ENCODE peak calls at places on chromosomes 16 and 17, in four cellular contexts. L is HCT116, V is K562, A is HepG2. D is an unnamed sample.
A peak's percentile ranks its signal among the peaks of the same experiment; 100 is the strongest.

GRCh38 chr16:28974007-28974436 is 556 bp upstream of the SPNS1 start:
- DNase-seq in L (peak; percentile 23), A (peak; percentile 70), V (peak; percentile 54), D (peak; percentile 78)

GRCh38 chr17:74147436-74147835 is 56.0 kb upstream of the RPL38 start:
- DNase-seq in A (no peak), V (no peak), L (no peak), D (peak; percentile 90)

GRCh38 chr17:81065500-81065899 is 30.5 kb downstream of the BAIAP2 start:
- DNase-seq in A (no peak), V (no peak), L (no peak), D (no peak)

GRCh38 chr16:65384441-65384840 is 262.6 kb upstream of the CDH11 start:
- DNase-seq in A (no peak), L (no peak), V (no peak), D (no peak)

GRCh38 chr17:19388791-19389190 is 1.8 kb upstream of the MFAP4 start:
- DNase-seq in L (no peak), A (no peak), V (no peak), D (no peak)

GRCh38 chr17:40306395-40306794 is 2.6 kb upstream of the RARA start:
- DNase-seq in L (no peak), V (no peak), A (no peak), D (peak; percentile 9)

GRCh38 chr16:84596801-84597517 is 20.9 kb downstream of the COTL1 start:
- DNase-seq in V (no peak), L (no peak), A (no peak), D (no peak)

GRCh38 chr17:27609606-27610303 is 21.2 kb upstream of the LGALS9 start:
- DNase-seq in V (no peak), A (peak; percentile 45), L (no peak), D (peak; percentile 61)

GRCh38 chr16:27378871-27379580 is 22.9 kb upstream of the IL21R start:
- DNase-seq in A (no peak), L (no peak), V (no peak), D (no peak)

GRCh38 chr17:76365256-76365903 is 11.7 kb upstream of the PRPSAP1 start:
- DNase-seq in V (peak; percentile 5), L (peak; percentile 57), A (no peak), D (no peak)

GRCh38 chr16:77409311-77409710 is 25.5 kb downstream of the ADAMTS18 start:
- DNase-seq in V (no peak), A (no peak), L (no peak), D (peak; percentile 24)

GRCh38 chr17:19579867-19580565 is 46.4 kb downstream of the SLC47A1 start:
- DNase-seq in V (no peak), L (no peak), A (no peak), D (peak; percentile 78)

GRCh38 chr17:42389135-42389417 is 834 bp upstream of the STAT3 start:
- DNase-seq in A (no peak), L (no peak), V (no peak), D (no peak)

GRCh38 chr17:76345377-76345945 is 8.3 kb downstream of the PRPSAP1 start:
- DNase-seq in L (no peak), V (no peak), A (peak; percentile 75), D (no peak)

GRCh38 chr17:54270499-54270898 is 447.8 kb downstream of the KIF2B start:
- DNase-seq in L (no peak), V (no peak), A (no peak), D (no peak)

GRCh38 chr16:84928679-84929420 is 82.5 kb downstream of the ZDHHC7 start:
- DNase-seq in L (no peak), V (no peak), A (no peak), D (no peak)

GRCh38 chr16:63816304-63816703 is 1305.6 kb downstream of the CDH11 start:
- DNase-seq in V (no peak), L (no peak), A (no peak), D (no peak)

GRCh38 chr17:6660765-6661463 is 9.4 kb downstream of the C17orf100 start:
- DNase-seq in V (no peak), L (no peak), A (no peak), D (no peak)

GRCh38 chr17:79038545-79039135 is 14.7 kb downstream of the C1QTNF1 start:
- DNase-seq in V (no peak), A (no peak), L (no peak), D (no peak)

GRCh38 chr17:77308768-77309726 is 168.3 kb downstream of the SEC14L1 start:
- DNase-seq in V (no peak), A (no peak), L (no peak), D (peak; percentile 87)

GRCh38 chr17:42155614-42156045 is 841 bp upstream of the RAB5C start:
- DNase-seq in V (no peak), L (no peak), A (no peak), D (no peak)

GRCh38 chr16:56286819-56287218 is 95.5 kb downstream of the GNAO1 start:
- DNase-seq in V (no peak), A (no peak), L (no peak), D (no peak)

GRCh38 chr17:10435096-10435495 is 13.3 kb upstream of the MYH8 start:
- DNase-seq in V (no peak), L (no peak), A (no peak), D (no peak)

DNA sequence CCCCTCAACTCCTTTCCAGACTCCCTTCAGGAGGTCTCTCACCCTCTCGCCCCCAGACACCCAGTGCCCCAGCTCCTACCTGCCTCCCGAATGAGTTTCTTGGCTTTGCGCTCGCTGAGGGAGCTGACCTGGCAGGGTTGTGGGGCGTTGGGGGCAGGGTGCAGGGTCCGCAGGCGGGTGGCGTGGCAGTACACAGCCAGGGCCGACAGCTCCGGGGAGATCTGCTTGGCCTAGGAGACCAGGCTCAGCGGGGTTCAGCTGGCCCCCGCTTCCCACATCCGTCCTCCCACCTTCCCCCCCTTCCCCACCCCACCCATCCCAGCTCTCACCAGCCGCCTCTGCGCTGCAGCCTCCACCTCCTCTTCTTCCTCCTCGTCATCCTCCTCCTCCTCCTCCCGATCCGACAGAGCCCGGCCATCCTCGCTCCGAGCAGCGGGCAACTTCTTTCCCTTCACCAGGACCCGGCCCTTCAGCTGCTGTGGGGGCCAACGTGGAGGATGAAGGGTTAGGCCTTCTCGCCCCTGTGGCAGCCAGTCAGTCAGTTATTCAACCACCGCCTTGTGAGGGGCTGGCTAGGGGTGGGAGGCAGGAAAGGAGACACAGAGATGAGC is 17.2 kb downstream of the PLCD3 start:
- DNase-seq in L (no peak), A (no peak), V (no peak), D (no peak)
- TF ChIP-seq ELF1 in L (no peak), A (no peak), V (no peak), D (no peak)

GRCh38 chr16:31876955-31877828 is 3.6 kb downstream of the ZNF267 start:
- DNase-seq in V (no peak), A (peak; percentile 87), L (no peak), D (no peak)

GRCh38 chr16:31875112-31875803 is 1.7 kb downstream of the ZNF267 start:
- DNase-seq in L (no peak), V (peak; percentile 22), A (no peak), D (no peak)

GRCh38 chr16:31872201-31872600 is 1.4 kb upstream of the ZNF267 start:
- DNase-seq in L (no peak), A (no peak), V (no peak), D (no peak)

GRCh38 chr16:31873556-31874353 is at the start of gene ZNF267:
- DNase-seq in V (peak; percentile 98), A (peak; percentile 94), L (peak; percentile 70), D (peak; percentile 93)

DNA sequence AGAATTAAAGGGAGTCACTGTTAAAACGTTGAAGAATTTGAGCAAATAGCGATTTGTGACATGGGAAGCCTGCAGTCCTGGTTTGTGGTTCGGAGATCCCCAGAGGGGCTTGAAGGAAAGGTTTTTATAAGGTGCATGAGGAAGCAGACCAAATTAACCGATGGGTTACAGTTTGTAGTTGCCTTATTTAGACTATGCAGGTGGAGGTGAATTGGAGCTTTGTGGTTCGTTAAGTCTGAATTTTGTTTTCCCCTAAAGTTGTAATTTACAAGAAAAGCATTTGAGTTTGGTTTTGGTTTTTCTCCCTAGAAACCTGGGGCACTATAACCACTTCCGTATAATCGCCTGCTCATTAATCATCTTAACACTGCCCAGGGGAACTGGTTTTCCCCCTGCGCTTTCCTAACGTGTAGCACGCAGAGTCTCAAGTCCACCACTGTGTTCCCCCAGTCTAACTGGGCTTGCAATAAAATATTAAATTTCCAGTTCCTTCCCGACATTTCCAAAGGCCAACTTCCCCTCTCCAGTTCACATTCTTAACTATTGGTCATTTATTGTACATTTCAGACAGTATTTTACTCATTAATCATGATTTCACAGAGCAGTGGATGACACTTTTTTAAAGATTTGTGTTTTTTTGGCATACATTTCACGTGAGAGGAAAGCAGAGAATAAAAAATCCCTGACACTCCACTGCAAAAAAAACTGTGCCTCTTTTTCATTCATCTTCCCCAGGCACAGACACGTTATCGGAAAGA is 926 bp downstream of the ZNF267 start:
- DNase-seq in A (peak; percentile 48), L (no peak), V (peak; percentile 54), D (peak; percentile 38)
- TF ChIP-seq ELF1 in A (peak; percentile 34), L (peak; percentile 14), V (peak; percentile 66), D (peak; percentile 37)

DNA sequence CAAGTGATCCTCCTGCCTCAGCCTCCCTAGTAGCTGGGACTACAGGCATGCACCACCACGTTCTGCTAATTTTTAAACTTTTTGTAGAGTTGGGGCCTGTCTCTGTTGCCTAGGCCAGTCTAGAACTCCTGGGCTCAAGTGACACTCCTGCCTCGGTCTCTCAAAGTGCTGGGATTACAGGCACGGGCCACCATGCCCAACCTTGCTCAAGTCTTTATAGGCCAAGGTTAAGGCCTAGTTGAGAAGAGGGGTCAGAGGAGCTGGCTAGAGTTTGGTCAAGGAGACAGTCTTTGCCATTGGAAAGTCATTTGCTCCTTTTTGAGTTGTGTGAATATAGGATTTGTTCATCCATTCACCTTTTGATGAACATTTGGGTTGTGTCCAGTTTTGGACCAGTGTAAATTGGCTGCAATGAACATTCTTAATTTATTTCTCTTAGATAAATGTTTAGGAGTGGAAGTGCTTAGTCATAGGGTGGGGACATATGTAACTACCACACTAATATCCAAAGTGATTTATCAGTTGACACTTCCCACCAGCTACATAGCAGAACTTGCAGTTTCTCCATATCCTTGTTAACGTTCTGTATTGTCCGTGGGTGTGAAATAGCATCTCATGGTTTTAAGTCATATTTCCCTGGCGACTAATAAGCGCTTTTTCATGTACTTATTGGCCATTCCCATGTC is 30.7 kb upstream of the ARHGAP17 start:
- DNase-seq in A (no peak), V (peak; percentile 50), L (no peak), D (no peak)
- TF ChIP-seq ELF1 in A (no peak), V (no peak), L (no peak), D (no peak)

DNA sequence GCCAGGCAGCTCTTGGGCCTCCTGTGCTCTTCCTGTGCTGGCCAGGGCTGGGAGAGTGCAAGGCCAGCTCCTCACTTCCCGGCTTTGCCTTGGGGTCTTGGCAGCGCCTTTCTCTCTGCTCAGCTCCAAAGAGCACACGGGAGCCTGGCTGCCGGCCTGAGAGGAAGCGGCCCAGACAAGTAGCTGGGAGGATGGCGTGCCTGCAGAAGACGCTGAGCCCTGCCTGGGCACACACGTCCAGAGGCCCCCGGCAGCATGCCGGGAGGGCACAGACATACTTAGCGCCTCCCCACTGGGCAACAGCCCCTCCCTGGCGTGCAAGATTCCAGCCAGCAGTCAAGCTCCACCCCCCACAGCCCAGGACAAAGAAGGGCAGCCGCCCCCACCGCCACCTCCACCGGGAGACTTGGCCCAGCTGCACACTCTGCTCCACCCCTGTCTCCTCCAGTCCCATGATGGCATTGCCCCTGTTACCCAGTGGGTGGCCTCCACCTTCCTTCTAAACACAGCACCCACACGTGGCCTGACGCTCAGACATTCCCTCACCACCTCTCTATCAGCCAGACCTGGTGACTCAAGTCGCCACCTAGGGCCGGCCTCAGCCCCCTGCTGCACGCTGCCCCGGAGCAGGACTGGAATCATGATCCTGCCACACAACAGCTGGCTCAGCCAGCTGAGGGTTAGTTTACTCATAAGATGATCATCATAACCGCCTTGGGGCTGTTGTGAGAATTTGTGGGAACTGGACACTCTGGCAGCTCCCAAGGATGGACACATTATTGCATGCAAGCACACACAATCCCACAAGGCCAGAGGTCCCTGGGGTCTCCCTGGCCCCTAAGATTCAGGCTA is 12.4 kb downstream of the SGCA start:
- DNase-seq in V (peak; percentile 73), A (peak; percentile 89), L (peak; percentile 90), D (peak; percentile 93)
- TF ChIP-seq ELF1 in V (no peak), A (no peak), L (no peak), D (no peak)